ENCODE peak calls at places on chromosomes 5 and 9, in ten cellular contexts. One of them, this sample, is unnamed.

GRCh38 chr5:59040007-59040803 is 457.3 kb downstream of the RAB3C start:
- DNase-seq in AG04449: no peak
- DNase-seq in neural progenitor cell: no peak
- DNase-seq in CD8-positive, alpha-beta memory T cell: no peak
- DNase-seq in right cardiac atrium: peak
- DNase-seq in left ventricle myocardium inferior: no peak
- DNase-seq in upper lobe of right lung: no peak
- DNase-seq in breast epithelium: no peak
- DNase-seq in tibial artery: no peak
- DNase-seq in NB4: peak
- DNase-seq in this sample: no peak

GRCh38 chr9:90914868-90915483 is 113.4 kb downstream of the SYK start:
- DNase-seq in AG04449: no peak
- DNase-seq in neural progenitor cell: peak
- DNase-seq in CD8-positive, alpha-beta memory T cell: peak
- DNase-seq in right cardiac atrium: peak
- DNase-seq in left ventricle myocardium inferior: peak
- DNase-seq in upper lobe of right lung: peak
- DNase-seq in breast epithelium: peak
- DNase-seq in tibial artery: peak
- DNase-seq in NB4: peak
- DNase-seq in this sample: peak

GRCh38 chr5:9302228-9302627 is 243.6 kb downstream of the SEMA5A start:
- DNase-seq in AG04449: no peak
- DNase-seq in neural progenitor cell: no peak
- DNase-seq in CD8-positive, alpha-beta memory T cell: no peak
- DNase-seq in right cardiac atrium: no peak
- DNase-seq in left ventricle myocardium inferior: no peak
- DNase-seq in upper lobe of right lung: no peak
- DNase-seq in breast epithelium: no peak
- DNase-seq in tibial artery: no peak
- DNase-seq in NB4: no peak
- DNase-seq in this sample: no peak

GRCh38 chr5:112205840-112206239 is 213.2 kb downstream of the EPB41L4A start:
- DNase-seq in AG04449: no peak
- DNase-seq in neural progenitor cell: peak
- DNase-seq in CD8-positive, alpha-beta memory T cell: no peak
- DNase-seq in right cardiac atrium: no peak
- DNase-seq in left ventricle myocardium inferior: no peak
- DNase-seq in upper lobe of right lung: no peak
- DNase-seq in breast epithelium: no peak
- DNase-seq in tibial artery: no peak
- DNase-seq in NB4: no peak
- DNase-seq in this sample: no peak

GRCh38 chr9:114184866-114185265 is 29.5 kb downstream of the COL27A1 start:
- DNase-seq in AG04449: no peak
- DNase-seq in neural progenitor cell: no peak
- DNase-seq in CD8-positive, alpha-beta memory T cell: no peak
- DNase-seq in right cardiac atrium: no peak
- DNase-seq in left ventricle myocardium inferior: no peak
- DNase-seq in upper lobe of right lung: no peak
- DNase-seq in breast epithelium: no peak
- DNase-seq in tibial artery: no peak
- DNase-seq in NB4: no peak
- DNase-seq in this sample: no peak

GRCh38 chr5:61299254-61299653 is 32.8 kb upstream of the ZSWIM6 start:
- DNase-seq in AG04449: no peak
- DNase-seq in neural progenitor cell: no peak
- DNase-seq in CD8-positive, alpha-beta memory T cell: no peak
- DNase-seq in right cardiac atrium: no peak
- DNase-seq in left ventricle myocardium inferior: no peak
- DNase-seq in upper lobe of right lung: no peak
- DNase-seq in breast epithelium: no peak
- DNase-seq in tibial artery: no peak
- DNase-seq in NB4: no peak
- DNase-seq in this sample: no peak

GRCh38 chr5:73327908-73328455 is 120.6 kb downstream of the FOXD1 start:
- DNase-seq in AG04449: no peak
- DNase-seq in neural progenitor cell: no peak
- DNase-seq in CD8-positive, alpha-beta memory T cell: no peak
- DNase-seq in right cardiac atrium: no peak
- DNase-seq in left ventricle myocardium inferior: no peak
- DNase-seq in upper lobe of right lung: no peak
- DNase-seq in breast epithelium: no peak
- DNase-seq in tibial artery: no peak
- DNase-seq in NB4: no peak
- DNase-seq in this sample: no peak

GRCh38 chr5:174755103-174755502 is 30.7 kb downstream of the MSX2 start:
- DNase-seq in AG04449: no peak
- DNase-seq in neural progenitor cell: peak
- DNase-seq in CD8-positive, alpha-beta memory T cell: no peak
- DNase-seq in right cardiac atrium: no peak
- DNase-seq in left ventricle myocardium inferior: no peak
- DNase-seq in upper lobe of right lung: no peak
- DNase-seq in breast epithelium: no peak
- DNase-seq in tibial artery: no peak
- DNase-seq in NB4: peak
- DNase-seq in this sample: no peak

GRCh38 chr5:148221510-148221909 is 16.8 kb upstream of the MARCOL start:
- DNase-seq in AG04449: no peak
- DNase-seq in neural progenitor cell: no peak
- DNase-seq in CD8-positive, alpha-beta memory T cell: no peak
- DNase-seq in right cardiac atrium: no peak
- DNase-seq in left ventricle myocardium inferior: no peak
- DNase-seq in upper lobe of right lung: no peak
- DNase-seq in breast epithelium: no peak
- DNase-seq in tibial artery: no peak
- DNase-seq in NB4: no peak
- DNase-seq in this sample: no peak

GRCh38 chr5:28408186-28408585 is 1369.8 kb upstream of the CDH9 start:
- DNase-seq in AG04449: peak
- DNase-seq in neural progenitor cell: no peak
- DNase-seq in CD8-positive, alpha-beta memory T cell: no peak
- DNase-seq in right cardiac atrium: no peak
- DNase-seq in left ventricle myocardium inferior: no peak
- DNase-seq in upper lobe of right lung: no peak
- DNase-seq in breast epithelium: no peak
- DNase-seq in tibial artery: no peak
- DNase-seq in NB4: no peak
- DNase-seq in this sample: no peak

GRCh38 chr9:90085633-90086032 is 480.8 kb downstream of the GADD45G start:
- DNase-seq in AG04449: no peak
- DNase-seq in neural progenitor cell: peak
- DNase-seq in CD8-positive, alpha-beta memory T cell: no peak
- DNase-seq in right cardiac atrium: no peak
- DNase-seq in left ventricle myocardium inferior: no peak
- DNase-seq in upper lobe of right lung: no peak
- DNase-seq in breast epithelium: no peak
- DNase-seq in tibial artery: no peak
- DNase-seq in NB4: no peak
- DNase-seq in this sample: no peak

GRCh38 chr9:24614070-24614469 is 68.4 kb upstream of the IZUMO3 start:
- DNase-seq in AG04449: no peak
- DNase-seq in neural progenitor cell: peak
- DNase-seq in CD8-positive, alpha-beta memory T cell: no peak
- DNase-seq in right cardiac atrium: no peak
- DNase-seq in left ventricle myocardium inferior: no peak
- DNase-seq in upper lobe of right lung: no peak
- DNase-seq in breast epithelium: no peak
- DNase-seq in tibial artery: no peak
- DNase-seq in NB4: no peak
- DNase-seq in this sample: no peak

GRCh38 chr9:109453210-109453842 is 44.8 kb downstream of the PTPN3 start:
- DNase-seq in AG04449: peak
- DNase-seq in neural progenitor cell: no peak
- DNase-seq in CD8-positive, alpha-beta memory T cell: no peak
- DNase-seq in right cardiac atrium: no peak
- DNase-seq in left ventricle myocardium inferior: no peak
- DNase-seq in upper lobe of right lung: no peak
- DNase-seq in breast epithelium: no peak
- DNase-seq in tibial artery: no peak
- DNase-seq in NB4: peak
- DNase-seq in this sample: no peak

GRCh38 chr9:95773061-95773433 is 102.4 kb upstream of the ERCC6L2 start:
- DNase-seq in AG04449: peak
- DNase-seq in neural progenitor cell: no peak
- DNase-seq in CD8-positive, alpha-beta memory T cell: no peak
- DNase-seq in right cardiac atrium: no peak
- DNase-seq in left ventricle myocardium inferior: no peak
- DNase-seq in upper lobe of right lung: no peak
- DNase-seq in breast epithelium: no peak
- DNase-seq in tibial artery: no peak
- DNase-seq in NB4: no peak
- DNase-seq in this sample: no peak

GRCh38 chr9:95769909-95770433 is 105.5 kb upstream of the ERCC6L2 start:
- DNase-seq in AG04449: no peak
- DNase-seq in neural progenitor cell: no peak
- DNase-seq in CD8-positive, alpha-beta memory T cell: no peak
- DNase-seq in right cardiac atrium: no peak
- DNase-seq in left ventricle myocardium inferior: no peak
- DNase-seq in upper lobe of right lung: no peak
- DNase-seq in breast epithelium: no peak
- DNase-seq in tibial artery: no peak
- DNase-seq in NB4: no peak
- DNase-seq in this sample: no peak

GRCh38 chr9:95770653-95771131 is 104.8 kb upstream of the ERCC6L2 start:
- DNase-seq in AG04449: no peak
- DNase-seq in neural progenitor cell: peak
- DNase-seq in CD8-positive, alpha-beta memory T cell: no peak
- DNase-seq in right cardiac atrium: no peak
- DNase-seq in left ventricle myocardium inferior: no peak
- DNase-seq in upper lobe of right lung: no peak
- DNase-seq in breast epithelium: no peak
- DNase-seq in tibial artery: no peak
- DNase-seq in NB4: peak
- DNase-seq in this sample: no peak

GRCh38 chr9:95772320-95773060 is 103.0 kb upstream of the ERCC6L2 start:
- DNase-seq in AG04449: no peak
- DNase-seq in neural progenitor cell: peak
- DNase-seq in CD8-positive, alpha-beta memory T cell: no peak
- DNase-seq in right cardiac atrium: peak
- DNase-seq in left ventricle myocardium inferior: no peak
- DNase-seq in upper lobe of right lung: no peak
- DNase-seq in breast epithelium: no peak
- DNase-seq in tibial artery: peak
- DNase-seq in NB4: no peak
- DNase-seq in this sample: no peak

GRCh38 chr9:95771556-95772280 is 103.8 kb upstream of the ERCC6L2 start:
- DNase-seq in AG04449: no peak
- DNase-seq in neural progenitor cell: peak
- DNase-seq in CD8-positive, alpha-beta memory T cell: no peak
- DNase-seq in right cardiac atrium: peak
- DNase-seq in left ventricle myocardium inferior: no peak
- DNase-seq in upper lobe of right lung: no peak
- DNase-seq in breast epithelium: no peak
- DNase-seq in tibial artery: no peak
- DNase-seq in NB4: no peak
- DNase-seq in this sample: no peak
- H3K4me3 ChIP-seq in AG04449: no peak
- H3K4me3 ChIP-seq in neural progenitor cell: peak
- H3K4me3 ChIP-seq in CD8-positive, alpha-beta memory T cell: no peak
- H3K4me3 ChIP-seq in right cardiac atrium: no peak
- H3K4me3 ChIP-seq in left ventricle myocardium inferior: peak
- H3K4me3 ChIP-seq in upper lobe of right lung: no peak
- H3K4me3 ChIP-seq in breast epithelium: peak
- H3K4me3 ChIP-seq in tibial artery: no peak
- H3K4me3 ChIP-seq in NB4: no peak
- H3K4me3 ChIP-seq in this sample: peak

GRCh38 chr9:96766199-96766598 is 11.7 kb downstream of the ZNF510 start:
- DNase-seq in AG04449: no peak
- DNase-seq in neural progenitor cell: no peak
- DNase-seq in CD8-positive, alpha-beta memory T cell: no peak
- DNase-seq in right cardiac atrium: no peak
- DNase-seq in left ventricle myocardium inferior: no peak
- DNase-seq in upper lobe of right lung: no peak
- DNase-seq in breast epithelium: no peak
- DNase-seq in tibial artery: no peak
- DNase-seq in NB4: no peak
- DNase-seq in this sample: no peak
- H3K4me3 ChIP-seq in AG04449: no peak
- H3K4me3 ChIP-seq in neural progenitor cell: no peak
- H3K4me3 ChIP-seq in CD8-positive, alpha-beta memory T cell: no peak
- H3K4me3 ChIP-seq in right cardiac atrium: no peak
- H3K4me3 ChIP-seq in left ventricle myocardium inferior: no peak
- H3K4me3 ChIP-seq in upper lobe of right lung: no peak
- H3K4me3 ChIP-seq in breast epithelium: no peak
- H3K4me3 ChIP-seq in tibial artery: no peak
- H3K4me3 ChIP-seq in NB4: no peak
- H3K4me3 ChIP-seq in this sample: no peak

GRCh38 chr5:170333161-170333909 is 35.8 kb upstream of the LCP2 start:
- DNase-seq in AG04449: no peak
- DNase-seq in neural progenitor cell: peak
- DNase-seq in CD8-positive, alpha-beta memory T cell: peak
- DNase-seq in right cardiac atrium: no peak
- DNase-seq in left ventricle myocardium inferior: no peak
- DNase-seq in upper lobe of right lung: no peak
- DNase-seq in breast epithelium: no peak
- DNase-seq in tibial artery: no peak
- DNase-seq in NB4: peak
- DNase-seq in this sample: no peak
- H3K4me3 ChIP-seq in AG04449: no peak
- H3K4me3 ChIP-seq in neural progenitor cell: no peak
- H3K4me3 ChIP-seq in CD8-positive, alpha-beta memory T cell: peak
- H3K4me3 ChIP-seq in right cardiac atrium: no peak
- H3K4me3 ChIP-seq in left ventricle myocardium inferior: no peak
- H3K4me3 ChIP-seq in upper lobe of right lung: no peak
- H3K4me3 ChIP-seq in breast epithelium: no peak
- H3K4me3 ChIP-seq in tibial artery: no peak
- H3K4me3 ChIP-seq in NB4: peak
- H3K4me3 ChIP-seq in this sample: no peak

DNA sequence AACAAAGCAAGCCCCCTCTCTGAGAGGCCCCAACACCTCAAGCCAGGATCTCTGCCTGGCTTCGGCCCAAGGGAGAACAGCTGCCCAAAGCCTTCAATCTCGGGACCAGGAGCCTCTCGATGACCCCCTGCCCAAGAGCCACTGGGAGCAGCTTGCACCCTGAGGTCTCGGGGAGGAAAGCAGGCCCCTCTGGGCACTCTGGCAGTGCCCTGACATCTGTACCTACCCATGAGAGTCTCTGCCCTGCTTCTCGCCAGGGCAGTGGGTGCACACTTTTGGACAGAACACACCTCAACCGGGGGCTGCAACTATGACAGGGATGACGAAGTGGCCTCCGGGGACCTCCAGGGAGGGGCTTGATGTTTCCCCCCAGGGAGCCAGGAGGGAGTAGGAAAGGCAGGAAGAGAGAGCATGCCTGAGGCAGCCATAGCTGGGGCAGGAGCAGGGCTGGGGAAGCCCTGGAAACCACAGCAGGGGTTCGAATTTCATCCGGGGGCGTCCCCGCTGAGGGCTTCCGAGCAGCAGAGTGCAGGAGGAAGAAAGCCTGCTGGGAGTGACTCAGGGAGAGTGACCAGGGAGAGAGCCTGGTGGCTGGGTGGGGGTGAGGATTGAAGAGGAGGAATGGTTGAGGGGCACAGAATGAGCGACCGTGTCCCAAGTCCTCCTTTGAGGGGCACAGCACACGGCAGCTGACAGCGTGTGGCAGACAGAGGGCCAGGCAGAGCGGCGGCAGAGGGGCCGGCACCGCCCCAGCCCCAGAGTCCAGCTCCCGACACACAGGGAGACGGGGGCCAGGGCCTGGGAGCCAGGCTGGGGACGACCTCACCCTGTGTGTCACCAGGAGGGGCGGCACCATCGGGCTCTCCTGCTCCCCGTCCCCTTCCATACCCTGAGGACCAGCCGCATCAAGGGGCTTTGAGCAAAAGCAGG is 1.8 kb downstream of the LPCAT1 start:
- DNase-seq in AG04449: peak
- DNase-seq in neural progenitor cell: peak
- DNase-seq in CD8-positive, alpha-beta memory T cell: no peak
- DNase-seq in right cardiac atrium: no peak
- DNase-seq in left ventricle myocardium inferior: no peak
- DNase-seq in upper lobe of right lung: peak
- DNase-seq in breast epithelium: peak
- DNase-seq in tibial artery: peak
- DNase-seq in NB4: peak
- DNase-seq in this sample: peak
- H3K4me3 ChIP-seq in AG04449: peak
- H3K4me3 ChIP-seq in neural progenitor cell: peak
- H3K4me3 ChIP-seq in CD8-positive, alpha-beta memory T cell: peak
- H3K4me3 ChIP-seq in right cardiac atrium: peak
- H3K4me3 ChIP-seq in left ventricle myocardium inferior: peak
- H3K4me3 ChIP-seq in upper lobe of right lung: peak
- H3K4me3 ChIP-seq in breast epithelium: peak
- H3K4me3 ChIP-seq in tibial artery: peak
- H3K4me3 ChIP-seq in NB4: peak
- H3K4me3 ChIP-seq in this sample: no peak

This sample was measured in dorsolateral prefrontal cortex.